ENCODE peak calls at places on chromosomes 16 and 17, in seven cellular contexts. C, T, Y, L, R, A and U are unnamed samples.

GRCh38 chr16:85354623-85355514 is 242.6 kb upstream of the CIBAR2 start:
- DNase-seq in C (no peak), T (no peak), Y (no peak), L (peak), R (no peak), A (peak), U (no peak)

GRCh38 chr17:40846515-40847155 is 20.4 kb downstream of the KRT12 start:
- DNase-seq in C (no peak), T (no peak), Y (no peak), L (peak), R (no peak), A (no peak), U (no peak)

GRCh38 chr17:48021964-48022363 is 15.6 kb downstream of the COPZ2 start:
- DNase-seq in C (no peak), T (no peak), Y (no peak), L (no peak), R (no peak), A (no peak), U (no peak)

GRCh38 chr17:79064026-79064425 is 10.6 kb upstream of the ENGASE start:
- DNase-seq in C (no peak), T (no peak), Y (no peak), L (no peak), R (no peak), A (no peak), U (no peak)

GRCh38 chr17:46787478-46787877 is 31.0 kb downstream of the WNT3 start:
- DNase-seq in C (no peak), T (no peak), Y (no peak), L (no peak), R (no peak), A (no peak), U (no peak)

GRCh38 chr16:48535831-48536599 is 74.0 kb downstream of the N4BP1 start:
- DNase-seq in C (no peak), T (no peak), Y (no peak), L (peak), R (no peak), A (no peak), U (no peak)

GRCh38 chr16:85438981-85439639 is 174.0 kb upstream of the GSE1 start:
- DNase-seq in C (no peak), T (no peak), Y (no peak), L (no peak), R (no peak), A (no peak), U (no peak)

GRCh38 chr17:57853695-57854094 is 3.9 kb upstream of the MRPS23 start:
- DNase-seq in C (no peak), T (no peak), Y (no peak), L (no peak), R (no peak), A (no peak), U (no peak)

GRCh38 chr16:16007743-16008111 is 58.3 kb downstream of the ABCC1 start:
- DNase-seq in C (no peak), T (no peak), Y (no peak), L (no peak), R (no peak), A (no peak), U (peak)

GRCh38 chr16:822909-823297 is 22.4 kb upstream of the GNG13 start:
- DNase-seq in C (no peak), T (no peak), Y (no peak), L (no peak), R (no peak), A (no peak), U (no peak)

GRCh38 chr17:43367588-43368242 is 31.1 kb upstream of the ARL4D start:
- DNase-seq in C (peak), T (peak), Y (peak), L (peak), R (peak), A (peak), U (peak)

GRCh38 chr16:15553313-15554088 is 89.5 kb downstream of the MARF1 start:
- DNase-seq in C (no peak), T (no peak), Y (no peak), L (no peak), R (no peak), A (peak), U (no peak)

GRCh38 chr17:29603109-29603674 is 10.3 kb downstream of the ANKRD13B start:
- DNase-seq in C (no peak), T (no peak), Y (no peak), L (no peak), R (no peak), A (no peak), U (no peak)

GRCh38 chr16:88613293-88613692 is 25.1 kb upstream of the IL17C start:
- DNase-seq in C (no peak), T (no peak), Y (no peak), L (no peak), R (no peak), A (no peak), U (no peak)

GRCh38 chr17:49573510-49574282 is 2.0 kb upstream of the NXPH3 start:
- DNase-seq in C (no peak), T (no peak), Y (no peak), L (no peak), R (no peak), A (no peak), U (no peak)

GRCh38 chr16:58620396-58620795 is 9.2 kb downstream of the CNOT1 start:
- DNase-seq in C (no peak), T (no peak), Y (no peak), L (no peak), R (no peak), A (no peak), U (no peak)

GRCh38 chr17:7403043-7403901 is 625 bp downstream of the TMEM256 start:
- DNase-seq in C (peak), T (peak), Y (no peak), L (peak), R (no peak), A (peak), U (peak)

GRCh38 chr16:82331397-82331796 is 161.4 kb upstream of the MPHOSPH6 start:
- DNase-seq in C (no peak), T (no peak), Y (no peak), L (no peak), R (no peak), A (no peak), U (no peak)

GRCh38 chr17:74652020-74652419 is 28.5 kb upstream of the CD300E start:
- DNase-seq in C (no peak), T (no peak), Y (no peak), L (no peak), R (no peak), A (no peak), U (no peak)

GRCh38 chr17:7328840-7329359 is at the start of gene NEURL4:
- DNase-seq in C (no peak), T (peak), Y (no peak), L (no peak), R (no peak), A (peak), U (no peak)

GRCh38 chr17:5868916-5869475 is 201.2 kb upstream of the WSCD1 start:
- DNase-seq in C (no peak), T (no peak), Y (no peak), L (no peak), R (peak), A (no peak), U (no peak)

GRCh38 chr17:35051183-35051578 is 12.3 kb downstream of the RFFL start:
- DNase-seq in C (no peak), T (no peak), Y (no peak), L (no peak), R (no peak), A (no peak), U (peak)

GRCh38 chr17:31859487-31860008 is 504 bp upstream of the COPRS start:
- DNase-seq in C (no peak), T (peak), Y (no peak), L (no peak), R (peak), A (no peak), U (no peak)

GRCh38 chr17:75594499-75595283 is 7.1 kb downstream of the MYO15B start:
- DNase-seq in C (no peak), T (no peak), Y (no peak), L (peak), R (peak), A (no peak), U (no peak)

GRCh38 chr16:13062219-13062618 is 160.8 kb downstream of the SHISA9 start:
- DNase-seq in C (no peak), T (no peak), Y (no peak), L (no peak), R (no peak), A (no peak), U (no peak)

GRCh38 chr17:1193300-1193699 is 13.5 kb upstream of the ABR start:
- DNase-seq in C (no peak), T (no peak), Y (no peak), L (no peak), R (no peak), A (no peak), U (no peak)

GRCh38 chr17:910503-911194 is 68.9 kb downstream of the NXN start:
- DNase-seq in C (no peak), T (no peak), Y (no peak), L (no peak), R (no peak), A (peak), U (peak)

GRCh38 chr17:512926-513325 is 160.3 kb upstream of the RPH3AL start:
- DNase-seq in C (no peak), T (no peak), Y (no peak), L (no peak), R (no peak), A (peak), U (no peak)

GRCh38 chr16:85028638-85029412 is 1.2 kb downstream of the KIAA0513 start:
- DNase-seq in C (peak), T (no peak), Y (peak), L (peak), R (no peak), A (peak), U (peak)